ENCODE peak calls at places on chromosomes 3 and 15, in eight cellular contexts. U is heart right ventricle, D is esophagus muscularis mucosa, C is transverse colon, M is GM23248, B is NT2/D1, O is GM23338, H is fibroblast of lung. S is an unnamed sample. For H3K36me3, the result is how much of the 10 kb centered on the place peaks cover.

GRCh38 chr3:27756877-27757276 is 34.8 kb upstream of the EOMES start:
- DNase-seq in U (no peak), D (no peak), C (no peak), M (peak), B (no peak), O (no peak), H (no peak), S (no peak)

GRCh38 chr3:118810499-118811035 is 224.1 kb downstream of the IGSF11 start:
- DNase-seq in U (no peak), D (peak), C (no peak), M (no peak), B (no peak), O (no peak), H (no peak), S (no peak)

GRCh38 chr15:20294651-20295237 is 246.9 kb downstream of the GOLGA6L6 start:
- DNase-seq in U (no peak), D (no peak), C (no peak), M (no peak), B (no peak), O (no peak), H (no peak), S (no peak)

GRCh38 chr15:35305906-35306305 is 220.8 kb upstream of the NANOGP8 start:
- DNase-seq in U (no peak), D (no peak), C (no peak), M (peak), B (no peak), O (no peak), H (peak), S (peak)

GRCh38 chr3:140994316-140994715 is 52.7 kb downstream of the SLC25A36 start:
- DNase-seq in U (no peak), D (no peak), C (no peak), M (peak), B (no peak), O (no peak), H (no peak), S (no peak)

GRCh38 chr15:86743283-86743903 is 663.7 kb downstream of the AGBL1 start:
- DNase-seq in U (peak), D (no peak), C (peak), M (no peak), B (peak), O (peak), H (no peak), S (no peak)

GRCh38 chr3:64445318-64446300 is 220.3 kb upstream of the PRICKLE2 start:
- DNase-seq in U (peak), D (no peak), C (peak), M (peak), B (peak), O (peak), H (peak), S (peak)

GRCh38 chr3:159832024-159832423 is 156.6 kb upstream of the IL12A start:
- DNase-seq in U (no peak), D (no peak), C (no peak), M (no peak), B (no peak), O (no peak), H (no peak), S (no peak)

GRCh38 chr15:89794627-89795241 is 18.6 kb downstream of the MESP2 start:
- DNase-seq in U (no peak), D (no peak), C (no peak), M (peak), B (no peak), O (no peak), H (peak), S (peak)

GRCh38 chr3:110940074-110940473 is 131.5 kb upstream of the NECTIN3 start:
- DNase-seq in U (no peak), D (no peak), C (no peak), M (no peak), B (no peak), O (no peak), H (no peak), S (no peak)

GRCh38 chr3:64686446-64686908 is 1.3 kb downstream of the ADAMTS9 start:
- DNase-seq in U (no peak), D (no peak), C (peak), M (peak), B (no peak), O (peak), H (no peak), S (peak)

GRCh38 chr15:80710635-80711553 is 15.8 kb downstream of the ABHD17C start:
- DNase-seq in U (no peak), D (no peak), C (no peak), M (peak), B (no peak), O (no peak), H (no peak), S (peak)

GRCh38 chr3:128469128-128469527 is 2.4 kb upstream of the DNAJB8 start:
- DNase-seq in U (no peak), D (no peak), C (no peak), M (no peak), B (no peak), O (no peak), H (no peak), S (no peak)

GRCh38 chr3:152870027-152870426 is 35.1 kb downstream of the P2RY1 start:
- DNase-seq in U (no peak), D (no peak), C (no peak), M (no peak), B (no peak), O (no peak), H (no peak), S (no peak)

GRCh38 chr3:72655758-72656157 is 192.5 kb downstream of the SHQ1 start:
- DNase-seq in U (no peak), D (no peak), C (no peak), M (no peak), B (no peak), O (peak), H (no peak), S (no peak)

GRCh38 chr15:38201714-38202113 is 50.9 kb upstream of the SPRED1 start:
- DNase-seq in U (no peak), D (no peak), C (no peak), M (no peak), B (no peak), O (no peak), H (no peak), S (peak)

GRCh38 chr3:178684881-178685590 is 148.8 kb downstream of the KCNMB2 start:
- DNase-seq in U (no peak), D (no peak), C (no peak), M (no peak), B (no peak), O (peak), H (no peak), S (no peak)

GRCh38 chr15:56835598-56836275 is 82.7 kb upstream of the TCF12 start:
- DNase-seq in U (no peak), D (no peak), C (no peak), M (peak), B (no peak), O (no peak), H (no peak), S (no peak)

GRCh38 chr3:114872056-114872455 is 275.0 kb downstream of the ZBTB20 start:
- DNase-seq in U (no peak), D (no peak), C (no peak), M (peak), B (no peak), O (no peak), H (peak), S (no peak)

GRCh38 chr15:31326729-31327673 is at the start of gene KLF13:
- DNase-seq in U (peak), D (no peak), C (peak), M (peak), B (no peak), O (no peak), H (peak), S (peak)

GRCh38 chr15:58269455-58270414 is 131.6 kb downstream of the AQP9 start:
- DNase-seq in U (no peak), D (no peak), C (peak), M (peak), B (peak), O (peak), H (peak), S (peak)

GRCh38 chr3:114192141-114192540 is 13.3 kb upstream of the DRD3 start:
- DNase-seq in U (no peak), D (no peak), C (no peak), M (no peak), B (no peak), O (no peak), H (no peak), S (no peak)

GRCh38 chr3:11060500-11061251 is 68.1 kb downstream of the SLC6A1 start:
- DNase-seq in U (peak), D (no peak), C (peak), M (peak), B (peak), O (peak), H (peak), S (peak)

GRCh38 chr3:102474207-102474606 is 39.4 kb downstream of the ZPLD1 start:
- DNase-seq in U (no peak), D (no peak), C (no peak), M (no peak), B (no peak), O (no peak), H (no peak), S (no peak)

GRCh38 chr3:178583963-178584575 is 47.8 kb downstream of the KCNMB2 start:
- DNase-seq in U (no peak), D (no peak), C (no peak), M (no peak), B (no peak), O (no peak), H (no peak), S (no peak)

GRCh38 chr3:23239181-23240068 is 36.3 kb downstream of the UBE2E2 start:
- DNase-seq in U (no peak), D (no peak), C (no peak), M (no peak), B (no peak), O (no peak), H (no peak), S (no peak)

GRCh38 chr3:137026701-137027100 is 68.9 kb downstream of the IL20RB start:
- DNase-seq in U (no peak), D (no peak), C (no peak), M (no peak), B (no peak), O (no peak), H (no peak), S (no peak)

GRCh38 chr15:36363335-36363734 is 216.1 kb upstream of the CDIN1 start:
- DNase-seq in U (no peak), D (no peak), C (no peak), M (peak), B (no peak), O (no peak), H (peak), S (peak)

GRCh38 chr15:50971542-50971941 is 63.1 kb downstream of the AP4E1 start:
- DNase-seq in U (no peak), D (no peak), C (no peak), M (no peak), B (no peak), O (no peak), H (no peak), S (no peak)

GRCh38 chr3:61562810-61563613 is 1.6 kb downstream of the PTPRG start:
- DNase-seq in U (peak), D (no peak), C (peak), M (peak), B (no peak), O (peak), H (peak), S (no peak)

GRCh38 chr15:99566157-99566900 is 545 bp downstream of the MEF2A start:
- DNase-seq in U (peak), D (no peak), C (peak), M (peak), B (no peak), O (peak), H (no peak), S (no peak)

GRCh38 chr15:75042730-75043508 is 19.5 kb downstream of the PPCDC start:
- DNase-seq in U (peak), D (peak), C (peak), M (peak), B (no peak), O (peak), H (no peak), S (peak)

GRCh38 chr3:102181202-102181920 is 253.5 kb upstream of the ZPLD1 start:
- DNase-seq in U (no peak), D (no peak), C (no peak), M (peak), B (no peak), O (peak), H (peak), S (peak)

GRCh38 chr15:38671675-38672141 is 107.1 kb upstream of the RASGRP1 start:
- DNase-seq in U (no peak), D (no peak), C (no peak), M (peak), B (no peak), O (no peak), H (no peak), S (no peak)

GRCh38 chr3:26962419-26963355 is 340.1 kb downstream of the LRRC3B start:
- DNase-seq in U (no peak), D (no peak), C (no peak), M (no peak), B (no peak), O (no peak), H (no peak), S (no peak)

GRCh38 chr15:48413304-48413703 is 82.1 kb downstream of the DUT start:
- DNase-seq in U (no peak), D (no peak), C (no peak), M (peak), B (no peak), O (no peak), H (peak), S (no peak)

DNA sequence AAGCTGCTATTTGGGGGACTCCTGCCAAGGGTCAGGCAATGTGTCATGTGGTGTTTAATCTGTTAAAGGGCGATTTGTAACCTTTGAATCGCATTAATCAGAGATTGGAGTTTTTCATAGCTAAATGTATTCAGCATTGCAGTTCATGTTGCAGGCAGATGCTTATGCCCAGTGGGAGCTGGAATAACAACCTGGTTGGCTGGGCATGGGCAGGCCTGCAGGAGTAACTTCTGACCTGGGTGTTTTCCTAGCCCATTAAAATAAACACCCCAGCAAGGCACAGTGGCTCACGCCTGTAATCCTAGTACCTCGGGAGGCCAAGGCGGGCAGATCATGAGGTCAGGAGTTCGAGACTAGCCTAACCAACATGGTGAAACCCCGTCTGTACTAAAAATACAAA is 268.7 kb downstream of the BBX start:
- DNase-seq in U (no peak), D (no peak), C (no peak), M (no peak), B (no peak), O (no peak), H (no peak), S (no peak)
- H3K36me3 ChIP-seq in U (under half), D (under half), C (under half), M (under half), B (under half), O (under half), H (under half), S (under half)

DNA sequence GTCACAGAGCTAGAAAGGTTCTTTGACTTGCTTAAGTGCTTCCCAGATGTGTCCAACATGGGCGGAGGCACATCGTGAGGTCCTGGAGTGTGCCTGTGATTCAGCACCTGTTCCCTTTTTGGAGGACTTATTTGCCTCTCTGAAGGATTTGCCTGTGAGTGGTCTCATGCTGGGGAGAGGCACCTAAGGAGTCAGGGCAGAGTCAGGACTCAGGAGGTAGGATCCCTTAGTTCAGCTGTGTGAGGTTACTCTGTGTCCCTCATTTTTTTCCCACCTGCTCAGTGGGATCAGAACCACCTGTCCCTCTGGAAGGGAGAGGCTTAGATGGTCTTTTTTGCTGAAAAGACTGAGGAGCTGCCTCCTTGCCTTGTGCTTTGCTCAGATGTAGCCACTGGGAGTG is 3.0 kb downstream of the ZNF589 start:
- DNase-seq in U (no peak), D (no peak), C (no peak), M (no peak), B (no peak), O (no peak), H (no peak), S (no peak)
- H3K4me3 ChIP-seq in U (no peak), D (no peak), C (no peak), M (no peak), B (peak), O (peak), H (no peak), S (no peak)

GRCh38 chr3:66407281-66408218 is 93.3 kb downstream of the LRIG1 start:
- DNase-seq in U (peak), D (no peak), C (peak), M (peak), B (peak), O (peak), H (peak), S (no peak)
- H3K36me3 ChIP-seq in U (under half), D (half or more), C (under half), M (under half), B (half or more), O (under half), H (under half), S (under half)

GRCh38 chr3:177123820-177124219 is 73.5 kb downstream of the TBL1XR1 start:
- DNase-seq in U (no peak), D (no peak), C (no peak), M (no peak), B (no peak), O (no peak), H (no peak), S (no peak)
- H3K4me3 ChIP-seq in U (no peak), D (no peak), C (no peak), M (no peak), B (no peak), O (no peak), H (no peak), S (no peak)

GRCh38 chr3:9781551-9781950 is 10.7 kb downstream of the TADA3 start:
- DNase-seq in U (no peak), D (no peak), C (no peak), M (no peak), B (no peak), O (no peak), H (no peak), S (no peak)
- H3K36me3 ChIP-seq in U (under half), D (half or more), C (under half), M (under half), B (half or more), O (under half), H (under half), S (under half)

GRCh38 chr3:48278884-48279559 is 38.1 kb downstream of the ZNF589 start:
- DNase-seq in U (no peak), D (no peak), C (no peak), M (no peak), B (no peak), O (peak), H (no peak), S (no peak)
- H3K4me3 ChIP-seq in U (no peak), D (no peak), C (no peak), M (no peak), B (no peak), O (no peak), H (no peak), S (no peak)

GRCh38 chr15:40295870-40296560 is 11.7 kb downstream of the PLCB2 start:
- DNase-seq in U (peak), D (no peak), C (no peak), M (peak), B (no peak), O (no peak), H (no peak), S (no peak)
- H3K36me3 ChIP-seq in U (under half), D (under half), C (under half), M (under half), B (under half), O (under half), H (under half), S (under half)

GRCh38 chr3:87167634-87168456 is 59.3 kb upstream of the CHMP2B start:
- DNase-seq in U (no peak), D (no peak), C (no peak), M (peak), B (peak), O (peak), H (peak), S (peak)
- H3K4me3 ChIP-seq in U (peak), D (peak), C (peak), M (peak), B (no peak), O (no peak), H (peak), S (peak)

DNA sequence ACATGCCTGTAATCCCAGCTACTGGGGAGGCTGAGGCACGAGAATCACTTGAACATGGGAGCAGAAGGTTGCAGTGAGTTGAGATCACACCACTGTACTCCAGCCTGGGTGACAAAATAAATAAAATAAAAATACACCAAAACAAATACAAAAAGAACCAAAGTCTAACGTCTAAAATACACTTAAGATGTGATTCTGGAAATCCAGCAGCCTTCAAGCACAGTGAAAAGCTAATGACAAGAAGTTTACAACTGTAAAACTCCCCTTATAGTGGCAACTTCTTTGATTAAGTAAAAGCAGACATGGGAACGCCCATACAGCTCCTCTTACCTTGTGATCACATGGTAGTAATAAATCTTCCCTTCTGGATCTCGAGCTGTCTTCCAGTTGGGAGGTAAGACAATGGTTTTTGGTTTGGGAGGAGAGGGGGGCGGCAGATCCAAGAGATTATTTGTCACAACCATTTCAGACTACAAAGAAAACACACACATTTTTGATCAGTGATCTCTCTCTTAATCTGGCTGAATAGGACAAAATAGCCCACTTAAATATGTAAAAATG is 62.8 kb downstream of the NBEAL2 start:
- DNase-seq in U (no peak), D (no peak), C (no peak), M (no peak), B (no peak), O (no peak), H (no peak), S (no peak)
- H3K36me3 ChIP-seq in U (under half), D (half or more), C (under half), M (half or more), B (half or more), O (under half), H (under half), S (under half)

GRCh38 chr3:56467108-56467507 is 1.2 kb downstream of the ERC2 start:
- DNase-seq in U (peak), D (no peak), C (peak), M (no peak), B (peak), O (peak), H (peak), S (peak)
- H3K4me3 ChIP-seq in U (peak), D (peak), C (peak), M (no peak), B (peak), O (peak), H (peak), S (peak)

S was measured in brain microvascular endothelial cell.